ENCODE peak calls at places on chromosomes 1 and 21, in seven cellular contexts. H, M, J, G, D, Z and E are unnamed samples. For H3K4me1, the result is how much of the 10 kb centered on the place peaks cover.

GRCh38 chr1:51236548-51237312 is 657 bp downstream of the RNF11 start:
- DNase-seq in H (no peak), M (peak), J (peak), G (no peak), D (peak), Z (no peak), E (peak)

GRCh38 chr1:228273720-228274451 is 66.0 kb downstream of the OBSCN start:
- DNase-seq in H (peak), M (no peak), J (no peak), G (no peak), D (no peak), Z (no peak), E (no peak)

GRCh38 chr1:230868736-230869385 is 540 bp upstream of the C1orf198 start:
- DNase-seq in H (no peak), M (peak), J (peak), G (no peak), D (peak), Z (peak), E (peak)

GRCh38 chr1:16617778-16618580 is 4.6 kb upstream of the NBPF1 start:
- DNase-seq in H (no peak), M (no peak), J (no peak), G (no peak), D (no peak), Z (no peak), E (no peak)

GRCh38 chr1:218499911-218500310 is 154.8 kb downstream of the TGFB2 start:
- DNase-seq in H (no peak), M (no peak), J (no peak), G (no peak), D (no peak), Z (no peak), E (no peak)

GRCh38 chr1:160086162-160086892 is 5.0 kb downstream of the KCNJ9 start:
- DNase-seq in H (no peak), M (no peak), J (no peak), G (no peak), D (no peak), Z (no peak), E (no peak)

GRCh38 chr1:40650075-40650474 is 15.4 kb downstream of the RIMS3 start:
- DNase-seq in H (no peak), M (no peak), J (no peak), G (no peak), D (peak), Z (no peak), E (no peak)

GRCh38 chr1:117342397-117342796 is 24.9 kb upstream of the MAN1A2 start:
- DNase-seq in H (no peak), M (no peak), J (no peak), G (no peak), D (no peak), Z (no peak), E (no peak)

GRCh38 chr1:185846672-185847440 is 112.7 kb downstream of the HMCN1 start:
- DNase-seq in H (no peak), M (no peak), J (no peak), G (no peak), D (no peak), Z (no peak), E (peak)

GRCh38 chr1:172325562-172325961 is 94.9 kb upstream of the C1orf105 start:
- DNase-seq in H (no peak), M (no peak), J (no peak), G (no peak), D (no peak), Z (peak), E (peak)

GRCh38 chr1:223702735-223703667 is 9.3 kb upstream of the CAPN2 start:
- DNase-seq in H (no peak), M (no peak), J (no peak), G (no peak), D (no peak), Z (no peak), E (peak)

GRCh38 chr1:235566092-235566491 is 61.8 kb upstream of the B3GALNT2 start:
- DNase-seq in H (no peak), M (no peak), J (no peak), G (no peak), D (peak), Z (no peak), E (no peak)

GRCh38 chr1:40840526-40841323 is 21.4 kb downstream of the CITED4 start:
- DNase-seq in H (no peak), M (no peak), J (no peak), G (no peak), D (no peak), Z (no peak), E (no peak)

GRCh38 chr1:25094995-25095394 is 137.3 kb downstream of the SYF2 start:
- DNase-seq in H (no peak), M (no peak), J (no peak), G (no peak), D (no peak), Z (no peak), E (no peak)

GRCh38 chr1:198272492-198272891 is 115.7 kb downstream of the NEK7 start:
- DNase-seq in H (no peak), M (no peak), J (no peak), G (no peak), D (no peak), Z (no peak), E (peak)

GRCh38 chr1:20574686-20575543 is 14.0 kb upstream of the CDA start:
- DNase-seq in H (peak), M (peak), J (peak), G (no peak), D (peak), Z (peak), E (peak)

GRCh38 chr1:116486424-116486823 is 84.4 kb downstream of the CD58 start:
- DNase-seq in H (no peak), M (no peak), J (no peak), G (no peak), D (no peak), Z (no peak), E (peak)

GRCh38 chr1:215957692-215958091 is 390.6 kb downstream of the KCTD3 start:
- DNase-seq in H (no peak), M (no peak), J (no peak), G (no peak), D (peak), Z (no peak), E (peak)

GRCh38 chr1:21749859-21750468 is 33.0 kb downstream of the USP48 start:
- DNase-seq in H (no peak), M (no peak), J (no peak), G (no peak), D (no peak), Z (no peak), E (no peak)

GRCh38 chr1:1371741-1372711 is 3.0 kb downstream of the AURKAIP1 start:
- DNase-seq in H (peak), M (peak), J (peak), G (no peak), D (peak), Z (no peak), E (peak)

GRCh38 chr1:23736437-23737134 is 6.7 kb upstream of the ELOA start:
- DNase-seq in H (no peak), M (no peak), J (no peak), G (no peak), D (no peak), Z (no peak), E (no peak)

GRCh38 chr1:205246426-205247119 is 18.8 kb downstream of the TMCC2 start:
- DNase-seq in H (no peak), M (no peak), J (no peak), G (no peak), D (no peak), Z (no peak), E (no peak)
- H3K27ac ChIP-seq in H (no peak), M (no peak), J (no peak), G (peak), D (no peak), Z (no peak), E (no peak)

DNA sequence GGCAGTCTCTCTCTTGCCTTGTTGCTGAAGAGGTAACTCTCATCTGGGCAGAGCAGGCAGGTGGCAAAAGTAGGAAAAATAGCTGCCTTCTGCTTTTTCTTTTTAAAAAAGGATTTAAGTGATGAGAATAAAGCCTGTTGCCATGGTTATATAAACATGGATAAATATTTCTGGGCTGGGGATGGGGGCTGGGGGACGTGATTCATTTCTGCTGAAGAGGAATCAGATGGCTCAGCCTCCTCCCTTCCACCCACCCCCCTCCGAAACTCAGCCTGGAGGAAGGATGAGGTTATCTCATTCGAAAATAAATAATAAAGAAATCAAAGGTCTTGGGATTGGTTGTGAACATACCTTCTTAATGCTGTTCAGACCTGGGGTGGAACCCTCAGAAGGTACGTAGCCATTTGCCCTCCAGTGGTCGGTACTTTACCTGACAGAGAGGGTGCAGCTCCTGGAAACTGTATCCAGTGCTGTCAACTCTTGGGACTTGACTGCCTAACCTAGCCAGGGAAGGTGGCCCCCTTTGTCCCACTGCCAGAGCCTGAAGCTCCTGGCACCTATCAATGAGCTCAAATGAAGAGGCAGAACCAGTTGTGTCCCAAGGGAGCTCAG is 3.8 kb upstream of the INKA2 start:
- DNase-seq in H (no peak), M (no peak), J (no peak), G (no peak), D (no peak), Z (no peak), E (peak)
- H3K4me1 ChIP-seq in H (under half), M (under half), J (under half), G (under half), D (under half), Z (under half), E (under half)

GRCh38 chr21:33212159-33212851 is 17.4 kb upstream of the IFNAR2 start:
- DNase-seq in H (no peak), M (no peak), J (no peak), G (peak), D (no peak), Z (no peak), E (peak)

GRCh38 chr21:33208534-33208933 is 21.2 kb upstream of the IFNAR2 start:
- DNase-seq in H (no peak), M (no peak), J (no peak), G (no peak), D (no peak), Z (no peak), E (no peak)

GRCh38 chr21:33214056-33214455 is 15.7 kb upstream of the IFNAR2 start:
- DNase-seq in H (no peak), M (no peak), J (no peak), G (peak), D (no peak), Z (no peak), E (no peak)

GRCh38 chr21:33211305-33211704 is 18.4 kb upstream of the IFNAR2 start:
- DNase-seq in H (no peak), M (no peak), J (no peak), G (no peak), D (no peak), Z (no peak), E (no peak)

GRCh38 chr21:33211732-33212131 is 18.0 kb upstream of the IFNAR2 start:
- DNase-seq in H (no peak), M (no peak), J (no peak), G (peak), D (no peak), Z (no peak), E (no peak)
- H3K27ac ChIP-seq in H (peak), M (no peak), J (no peak), G (no peak), D (no peak), Z (no peak), E (no peak)

GRCh38 chr1:12472410-12472797 is 145.6 kb downstream of the DHRS3 start:
- DNase-seq in H (no peak), M (no peak), J (no peak), G (no peak), D (no peak), Z (no peak), E (no peak)

GRCh38 chr1:12475947-12476346 is 142.1 kb downstream of the DHRS3 start:
- DNase-seq in H (no peak), M (peak), J (no peak), G (no peak), D (no peak), Z (no peak), E (peak)

GRCh38 chr1:12475158-12475934 is 142.7 kb downstream of the DHRS3 start:
- DNase-seq in H (no peak), M (peak), J (peak), G (no peak), D (no peak), Z (no peak), E (no peak)

GRCh38 chr1:12473596-12474329 is 144.2 kb downstream of the DHRS3 start:
- DNase-seq in H (no peak), M (no peak), J (no peak), G (no peak), D (no peak), Z (no peak), E (no peak)

GRCh38 chr1:12472798-12473551 is 145.0 kb downstream of the DHRS3 start:
- DNase-seq in H (peak), M (no peak), J (no peak), G (no peak), D (no peak), Z (no peak), E (no peak)
- H3K4me1 ChIP-seq in H (half or more), M (under half), J (half or more), G (half or more), D (under half), Z (half or more), E (under half)

DNA sequence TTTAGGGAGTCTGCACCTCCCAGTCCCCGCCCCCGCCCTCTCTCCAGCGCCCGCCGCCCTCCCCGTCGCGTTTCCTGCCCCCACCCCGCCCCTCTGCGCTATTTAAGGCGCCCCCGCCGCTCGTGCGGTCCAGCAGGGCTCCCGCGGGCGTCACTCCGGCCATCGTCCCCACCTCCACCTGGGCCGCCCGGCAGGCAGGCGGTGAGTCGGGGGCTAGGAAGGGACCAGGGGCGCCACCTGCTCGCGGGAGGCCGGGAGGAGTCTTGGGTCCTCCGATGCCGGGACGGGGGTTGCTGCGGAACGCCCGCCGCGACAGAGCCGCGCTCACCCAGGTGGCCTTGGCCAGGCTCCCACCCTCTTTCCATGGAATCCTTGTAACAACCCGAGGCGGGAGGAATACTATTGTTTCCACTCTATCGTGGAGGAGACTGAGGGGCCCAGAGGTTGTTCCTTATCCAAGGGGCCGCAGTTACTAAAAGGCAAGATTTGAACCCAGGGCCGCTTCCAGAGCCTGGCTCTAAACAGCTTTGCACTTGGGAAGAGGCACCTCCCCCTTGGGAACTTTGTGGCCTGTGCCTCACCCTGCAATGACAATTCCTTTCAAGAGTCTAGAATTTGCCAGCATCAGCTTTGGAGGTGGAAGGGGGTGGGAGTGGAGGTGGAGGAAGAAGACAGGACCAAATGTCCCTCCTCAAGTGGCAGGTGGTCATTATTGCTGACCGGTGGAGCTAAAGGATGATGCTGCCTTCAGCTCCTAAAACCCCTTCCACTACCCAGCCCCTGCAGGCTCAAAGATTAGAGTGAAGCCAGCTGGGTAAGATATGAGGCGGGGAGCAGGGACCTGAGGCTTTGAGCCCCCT is at the start of gene GJA4:
- DNase-seq in H (peak), M (no peak), J (peak), G (no peak), D (peak), Z (no peak), E (no peak)
- H3K27ac ChIP-seq in H (peak), M (no peak), J (peak), G (peak), D (no peak), Z (no peak), E (no peak)

GRCh38 chr1:206685256-206685748 is 597 bp downstream of the MAPKAPK2 start:
- DNase-seq in H (peak), M (no peak), J (peak), G (no peak), D (peak), Z (no peak), E (peak)
- H3K4me1 ChIP-seq in H (half or more), M (under half), J (under half), G (under half), D (under half), Z (under half), E (under half)

DNA sequence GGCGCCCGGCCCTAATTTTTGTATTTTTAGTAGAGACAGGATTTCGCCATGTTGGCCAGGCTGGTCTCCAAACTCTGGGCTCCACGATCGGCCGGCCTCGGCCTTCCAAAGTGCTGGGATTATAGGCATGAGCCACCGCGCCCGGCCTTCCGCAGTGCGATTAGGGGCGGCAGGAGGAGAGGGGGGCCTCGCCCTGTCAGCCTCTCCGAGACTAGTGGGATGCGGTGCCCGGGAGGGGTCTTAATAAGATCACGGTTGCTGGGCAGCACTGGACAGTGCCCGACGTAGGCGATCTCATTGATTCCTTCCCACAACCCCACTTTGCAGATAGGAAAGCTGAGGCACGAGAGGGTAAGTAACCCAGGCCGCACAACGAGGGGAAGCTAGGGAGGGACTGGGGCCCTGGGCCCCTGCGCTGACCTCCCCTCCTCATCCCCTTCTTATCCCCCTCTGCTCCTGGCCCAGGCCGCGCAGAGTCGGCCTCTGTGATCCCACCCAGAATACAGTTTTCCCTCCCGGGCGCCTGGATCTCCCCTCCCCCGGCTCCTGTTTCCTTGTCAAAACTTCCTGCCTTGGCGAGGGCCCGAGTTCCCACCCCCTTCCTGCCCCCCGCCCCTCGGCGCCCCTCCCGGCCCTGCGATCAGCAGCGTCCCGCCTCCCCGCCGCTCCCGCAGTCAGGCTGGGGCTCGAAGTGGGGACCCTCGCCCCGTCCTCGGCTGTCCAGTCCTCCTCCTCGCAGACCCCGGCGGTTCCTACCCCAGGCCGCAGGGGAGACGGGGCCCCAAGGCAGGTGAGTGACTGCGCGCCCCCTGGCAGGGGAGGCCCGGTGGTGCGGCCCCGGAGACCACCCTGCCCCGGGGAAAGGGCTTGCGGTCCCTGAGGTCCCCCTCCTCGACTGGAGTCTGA is at the start of gene PEAR1:
- DNase-seq in H (peak), M (no peak), J (peak), G (no peak), D (peak), Z (no peak), E (peak)
- H3K27ac ChIP-seq in H (peak), M (peak), J (peak), G (peak), D (no peak), Z (no peak), E (peak)